ENCODE peak calls at places on chromosomes 3 and 15, in four cellular contexts. E is HEK293T, M is HepG2, Y is K562. T is an unnamed sample.

GRCh38 chr15:40721716-40722115 is 26.7 kb downstream of the RAD51 start:
- DNase-seq in E (no peak), M (no peak), Y (no peak), T (no peak)

GRCh38 chr3:134406331-134407246 is 32.3 kb upstream of the AMOTL2 start:
- DNase-seq in M (no peak), E (no peak), Y (no peak), T (peak; percentile 79)

GRCh38 chr3:81549831-81550230 is 211.6 kb downstream of the GBE1 start:
- DNase-seq in Y (no peak), E (no peak), M (no peak), T (no peak)

GRCh38 chr3:141360888-141361598 is 7.3 kb upstream of the ZBTB38 start:
- DNase-seq in M (peak; percentile 98), Y (peak; percentile 45), E (peak; percentile 69), T (no peak)

GRCh38 chr3:121916189-121916588 is 22.0 kb downstream of the SLC15A2 start:
- DNase-seq in M (no peak), E (no peak), Y (no peak), T (no peak)

GRCh38 chr15:87142096-87142495 is 1062.4 kb downstream of the AGBL1 start:
- DNase-seq in Y (no peak), E (no peak), M (no peak), T (no peak)

GRCh38 chr3:11197471-11197870 is 43.2 kb downstream of the HRH1 start:
- DNase-seq in Y (no peak), M (no peak), E (no peak), T (no peak)

GRCh38 chr3:45984331-45985312 is 11.0 kb downstream of the FYCO1 start:
- DNase-seq in M (no peak), Y (no peak), E (no peak), T (no peak)

GRCh38 chr15:85380860-85381535 is 595 bp downstream of the AKAP13 start:
- DNase-seq in Y (peak; percentile 33), M (no peak), E (peak; percentile 43), T (peak; percentile 68)

GRCh38 chr3:43426388-43426787 is 140.0 kb downstream of the SNRK start:
- DNase-seq in E (no peak), Y (no peak), M (no peak), T (no peak)

GRCh38 chr15:94524565-94524964 is 293.2 kb downstream of the MCTP2 start:
- DNase-seq in E (no peak), Y (no peak), M (no peak), T (no peak)

GRCh38 chr3:95277614-95278013 is 1214.8 kb downstream of the NSUN3 start:
- DNase-seq in M (no peak), Y (no peak), E (no peak), T (no peak)

GRCh38 chr3:43162573-43163084 is 56.8 kb upstream of the POMGNT2 start:
- DNase-seq in E (no peak), M (no peak), Y (no peak), T (peak; percentile 13)

GRCh38 chr3:124890573-124891190 is 3.5 kb upstream of the ITGB5 start:
- DNase-seq in M (no peak), Y (no peak), E (no peak), T (no peak)

GRCh38 chr3:146625117-146625775 is 20.1 kb upstream of the PLSCR5 start:
- DNase-seq in Y (no peak), E (no peak), M (no peak), T (no peak)

GRCh38 chr3:164640586-164640985 is 437.7 kb downstream of the SI start:
- DNase-seq in M (no peak), Y (no peak), E (no peak), T (no peak)

GRCh38 chr3:63707731-63708130 is 55.3 kb downstream of the SNTN start:
- DNase-seq in E (no peak), Y (no peak), M (no peak), T (no peak)

GRCh38 chr3:46504780-46505179 is 7.0 kb downstream of the RTP3 start:
- DNase-seq in M (no peak), E (no peak), Y (no peak), T (no peak)

GRCh38 chr3:123157209-123157597 is 44.5 kb upstream of the SEC22A start:
- DNase-seq in E (no peak), Y (no peak), M (no peak), T (no peak)

GRCh38 chr3:45325676-45326075 is 62.7 kb upstream of the LARS2 start:
- DNase-seq in M (no peak), E (no peak), Y (no peak), T (no peak)

DNA sequence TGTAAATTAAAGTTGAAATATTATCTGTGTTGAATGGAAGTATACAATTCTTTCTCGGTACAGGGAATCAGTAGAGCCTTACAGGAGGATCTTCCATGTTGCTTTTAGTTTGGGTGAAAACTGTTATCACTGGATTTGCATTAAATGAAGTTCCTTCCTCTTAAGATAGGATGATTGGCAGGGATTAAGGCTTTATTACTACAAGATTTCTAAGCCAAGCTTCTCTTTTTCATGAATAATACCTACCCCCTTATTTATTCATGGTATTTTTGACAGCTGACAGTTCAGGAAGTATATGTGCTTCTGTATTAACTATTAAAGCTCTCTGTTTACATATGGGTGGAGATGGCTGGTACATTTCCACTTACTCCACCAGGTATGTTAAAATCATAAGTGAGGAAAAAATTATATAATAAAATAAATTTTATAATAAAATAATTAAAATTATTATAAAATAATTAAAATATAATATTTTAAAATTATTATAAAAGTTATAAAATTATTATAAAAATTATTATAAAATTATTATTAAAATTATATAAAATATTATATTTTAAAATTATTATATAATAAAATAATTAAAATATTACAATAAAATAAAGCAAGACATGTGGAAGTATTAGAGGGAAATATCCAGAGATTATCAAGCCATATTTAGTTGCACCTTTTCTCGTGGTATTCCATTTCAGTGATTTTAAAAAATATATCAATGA is 332.9 kb downstream of the ROBO2 start:
- DNase-seq in Y (no peak), E (no peak), M (no peak), T (no peak)
- TF ChIP-seq ELF4 in Y (no peak), E (no peak), M (no peak), T (no peak)

DNA sequence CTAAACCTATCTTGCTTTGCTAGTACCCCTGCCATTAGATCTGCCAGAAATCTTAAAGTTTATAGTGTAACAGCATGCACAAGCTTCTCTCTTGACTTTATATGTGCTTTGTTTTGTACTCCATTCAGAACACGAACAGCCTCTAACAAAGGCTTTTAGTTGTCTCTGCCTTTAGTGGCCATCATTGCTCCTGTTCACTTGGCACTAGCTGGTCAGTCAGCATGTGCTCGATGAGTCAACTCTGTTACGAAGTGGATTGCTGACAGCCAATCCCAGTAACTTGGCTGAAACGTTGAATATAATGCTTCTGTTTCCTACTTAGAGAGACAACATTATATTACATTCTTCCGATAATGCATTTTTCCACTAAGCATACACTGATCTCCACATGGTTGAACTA is 349.2 kb downstream of the NAALADL2 start:
- DNase-seq in E (no peak), Y (no peak), M (no peak), T (no peak)
- TF ChIP-seq ELF4 in E (no peak), Y (no peak), M (no peak), T (no peak)

DNA sequence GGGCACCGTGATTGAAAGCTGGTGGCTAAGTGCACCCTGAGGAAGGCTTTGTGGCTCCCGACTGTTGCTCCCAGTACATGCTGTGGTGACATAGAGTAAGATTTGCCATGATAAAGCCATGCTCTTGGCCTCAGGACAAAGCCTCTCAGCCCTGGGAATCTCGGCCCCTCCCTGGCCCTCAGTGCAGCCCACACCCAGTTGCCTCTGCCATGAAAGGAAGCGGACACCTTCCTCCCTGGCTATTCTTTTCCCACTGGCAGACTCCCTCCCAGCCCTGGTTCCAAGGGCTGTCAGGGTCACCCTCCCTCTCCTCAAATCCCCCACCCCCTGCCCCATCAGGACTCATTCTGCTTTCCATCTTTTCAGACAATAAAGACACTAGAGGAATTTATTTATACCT is 119.8 kb upstream of the NEO1 start:
- DNase-seq in E (no peak), Y (no peak), M (no peak), T (no peak)
- TF ChIP-seq ELF4 in E (no peak), Y (no peak), M (no peak), T (no peak)

GRCh38 chr3:170809021-170809974 is 60.7 kb downstream of the RPL22L1 start:
- DNase-seq in M (peak; percentile 30), E (peak; percentile 56), Y (peak; percentile 58), T (peak; percentile 47)
- TF ChIP-seq ELF4 in M (no peak), E (no peak), Y (peak; percentile 10), T (no peak)

DNA sequence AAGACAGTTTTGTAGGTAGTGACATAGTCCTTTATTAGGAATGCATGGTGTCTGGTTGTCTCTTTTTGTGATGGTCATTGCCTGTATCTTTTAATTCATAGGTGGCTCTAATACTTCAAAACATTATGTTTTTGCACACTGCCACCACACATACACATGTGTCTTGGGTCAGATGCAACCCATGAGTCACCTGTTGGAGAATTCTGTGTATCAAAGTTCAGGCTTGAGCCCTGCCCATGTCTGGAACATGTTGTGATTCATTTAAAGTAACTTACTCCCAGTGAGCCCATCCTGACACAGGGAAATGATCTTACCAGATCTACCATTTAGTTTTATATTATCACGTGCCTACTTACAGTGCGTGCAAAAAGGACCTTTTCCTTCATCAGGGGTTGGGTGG is 142.7 kb downstream of the GHSR start:
- DNase-seq in E (no peak), Y (no peak), M (peak; percentile 72), T (no peak)
- TF ChIP-seq ELF4 in E (no peak), Y (no peak), M (no peak), T (no peak)

DNA sequence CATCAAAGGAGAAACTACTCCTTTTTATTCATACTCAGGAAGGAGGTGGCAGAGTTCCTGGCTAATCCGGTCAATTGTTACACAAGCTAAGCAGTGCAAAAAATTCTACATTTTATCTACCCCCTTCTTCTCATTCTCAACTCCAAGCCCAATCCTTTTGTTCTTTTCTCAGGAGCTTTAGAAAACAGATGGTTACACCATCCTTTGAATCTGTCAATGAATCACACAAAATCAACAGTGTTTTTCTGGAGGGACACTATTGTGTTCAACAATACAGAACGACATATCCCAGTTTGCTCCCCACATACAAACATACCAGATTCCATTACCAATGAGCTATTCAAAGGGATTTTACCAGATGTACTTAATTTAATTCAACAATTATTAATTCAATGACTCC is 362.1 kb downstream of the MAGI1 start:
- DNase-seq in E (no peak), Y (no peak), M (peak; percentile 70), T (no peak)
- TF ChIP-seq ELF4 in E (no peak), Y (no peak), M (no peak), T (no peak)

GRCh38 chr3:114974387-114974786 is 172.7 kb downstream of the ZBTB20 start:
- DNase-seq in Y (no peak), E (no peak), M (no peak), T (no peak)

DNA sequence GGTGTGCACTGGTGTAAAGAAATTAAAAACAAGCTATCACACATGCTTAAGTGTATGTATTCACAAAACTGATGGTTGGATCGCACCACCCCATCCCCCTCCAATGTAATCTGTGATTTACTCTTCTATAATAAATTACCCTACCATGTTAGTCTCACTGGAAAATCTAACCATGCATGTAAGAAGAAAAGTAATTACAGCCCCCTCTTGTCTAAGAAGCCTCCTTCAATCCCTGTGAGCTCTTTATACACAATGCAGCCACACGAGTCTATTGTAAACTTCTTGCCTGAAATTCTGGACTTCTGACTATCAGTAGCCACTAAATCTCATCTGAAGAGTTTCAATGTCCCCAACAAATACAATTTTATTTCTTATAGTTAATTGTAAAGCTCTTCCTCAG is 173.5 kb downstream of the ZBTB20 start:
- DNase-seq in Y (no peak), E (no peak), M (no peak), T (no peak)
- TF ChIP-seq ELF4 in Y (no peak), E (no peak), M (no peak), T (no peak)